ENCODE peak calls at places on chromosomes 13 and 19, in seven cellular contexts. K is Caco-2, I is A549, V is thyroid gland, C is PC-3, N is AG04450, U is mammary epithelial cell. E is an unnamed sample.

GRCh38 chr19:57830071-57830602 is at the start of gene ZNF587B:
- DNase-seq in K (peak), I (peak), V (peak), C (peak), N (peak), U (peak), E (peak)

GRCh38 chr13:35912841-35913240 is 218.3 kb downstream of the DCLK1 start:
- DNase-seq in K (no peak), I (no peak), V (no peak), C (no peak), N (no peak), U (no peak), E (no peak)

GRCh38 chr13:26062853-26063444 is 11.1 kb upstream of the SHISA2 start:
- DNase-seq in K (peak), I (peak), V (peak), C (peak), N (no peak), U (peak), E (no peak)

GRCh38 chr19:42281175-42282035 is 12.4 kb downstream of the CIC start:
- DNase-seq in K (peak), I (no peak), V (peak), C (no peak), N (no peak), U (peak), E (peak)

GRCh38 chr19:2331601-2332246 is 3.2 kb downstream of the SPPL2B start:
- DNase-seq in K (no peak), I (no peak), V (no peak), C (no peak), N (no peak), U (no peak), E (no peak)

GRCh38 chr19:5143471-5144411 is 174.8 kb downstream of the KDM4B start:
- DNase-seq in K (no peak), I (no peak), V (no peak), C (no peak), N (no peak), U (no peak), E (no peak)

GRCh38 chr19:32829345-32829896 is 40.1 kb downstream of the SLC7A9 start:
- DNase-seq in K (no peak), I (no peak), V (no peak), C (no peak), N (no peak), U (no peak), E (no peak)

GRCh38 chr19:14536926-14537692 is 7.7 kb downstream of the TECR start:
- DNase-seq in K (peak), I (peak), V (peak), C (peak), N (no peak), U (peak), E (no peak)

GRCh38 chr19:8132858-8133458 is 16.4 kb downstream of the FBN3 start:
- DNase-seq in K (no peak), I (no peak), V (no peak), C (peak), N (no peak), U (no peak), E (no peak)

GRCh38 chr19:1233361-1233667 is 4.5 kb downstream of the CBARP start:
- DNase-seq in K (no peak), I (no peak), V (peak), C (no peak), N (no peak), U (no peak), E (no peak)

GRCh38 chr13:26074706-26075105 is 22.9 kb upstream of the SHISA2 start:
- DNase-seq in K (peak), I (peak), V (peak), C (peak), N (no peak), U (peak), E (no peak)

GRCh38 chr19:12796146-12797071 is 5.1 kb downstream of the JUNB start:
- DNase-seq in K (peak), I (peak), V (peak), C (peak), N (no peak), U (peak), E (no peak)

DNA sequence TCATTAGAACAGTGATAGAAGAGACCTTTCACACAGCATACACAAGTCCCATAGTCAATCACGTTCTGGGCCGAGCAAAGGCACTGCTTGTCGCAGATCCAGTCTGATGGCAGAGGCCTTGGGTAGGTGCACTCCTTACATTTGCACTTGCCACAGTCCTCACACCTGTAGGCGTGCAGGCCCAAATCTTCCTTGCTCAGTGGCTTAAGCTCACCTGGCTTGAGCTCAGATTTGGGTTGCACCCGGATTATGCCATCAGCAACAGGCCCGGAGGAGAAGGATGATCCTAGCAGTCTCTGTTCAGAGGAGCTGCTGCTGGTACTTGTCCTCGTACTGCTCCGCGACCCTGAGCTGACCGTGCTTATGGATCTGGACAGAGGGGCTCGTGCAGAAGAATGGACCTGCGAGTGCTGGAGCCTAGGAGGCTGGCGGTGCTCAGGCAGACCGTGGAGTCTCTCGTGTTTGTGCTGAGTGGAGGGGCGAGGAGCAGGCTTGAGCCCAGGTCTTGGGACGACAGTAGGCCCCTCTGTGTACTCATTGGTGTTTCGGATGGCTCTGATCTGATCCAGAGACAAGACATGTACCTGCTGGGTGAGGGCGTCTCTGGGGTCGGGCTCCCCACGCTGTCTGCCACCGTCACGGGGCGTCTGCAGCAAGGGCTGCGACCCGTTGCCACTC is 3.8 kb downstream of the SPRY2 start:
- DNase-seq in K (no peak), I (no peak), V (no peak), C (no peak), N (no peak), U (peak), E (no peak)
- H3K4me3 ChIP-seq in K (peak), I (peak), V (no peak), C (peak), N (peak), U (peak), E (peak)

GRCh38 chr13:112583592-112584277 is 4.2 kb downstream of the TUBGCP3 start:
- DNase-seq in K (no peak), I (no peak), V (no peak), C (no peak), N (no peak), U (no peak), E (no peak)

GRCh38 chr13:112588490-112589297 is 741 bp upstream of the TUBGCP3 start:
- DNase-seq in K (peak), I (no peak), V (no peak), C (no peak), N (no peak), U (no peak), E (no peak)

GRCh38 chr13:112587359-112587766 is 590 bp downstream of the TUBGCP3 start:
- DNase-seq in K (peak), I (peak), V (peak), C (peak), N (peak), U (peak), E (peak)

GRCh38 chr13:112586334-112586733 is 1.6 kb downstream of the TUBGCP3 start:
- DNase-seq in K (no peak), I (no peak), V (no peak), C (no peak), N (no peak), U (no peak), E (no peak)

DNA sequence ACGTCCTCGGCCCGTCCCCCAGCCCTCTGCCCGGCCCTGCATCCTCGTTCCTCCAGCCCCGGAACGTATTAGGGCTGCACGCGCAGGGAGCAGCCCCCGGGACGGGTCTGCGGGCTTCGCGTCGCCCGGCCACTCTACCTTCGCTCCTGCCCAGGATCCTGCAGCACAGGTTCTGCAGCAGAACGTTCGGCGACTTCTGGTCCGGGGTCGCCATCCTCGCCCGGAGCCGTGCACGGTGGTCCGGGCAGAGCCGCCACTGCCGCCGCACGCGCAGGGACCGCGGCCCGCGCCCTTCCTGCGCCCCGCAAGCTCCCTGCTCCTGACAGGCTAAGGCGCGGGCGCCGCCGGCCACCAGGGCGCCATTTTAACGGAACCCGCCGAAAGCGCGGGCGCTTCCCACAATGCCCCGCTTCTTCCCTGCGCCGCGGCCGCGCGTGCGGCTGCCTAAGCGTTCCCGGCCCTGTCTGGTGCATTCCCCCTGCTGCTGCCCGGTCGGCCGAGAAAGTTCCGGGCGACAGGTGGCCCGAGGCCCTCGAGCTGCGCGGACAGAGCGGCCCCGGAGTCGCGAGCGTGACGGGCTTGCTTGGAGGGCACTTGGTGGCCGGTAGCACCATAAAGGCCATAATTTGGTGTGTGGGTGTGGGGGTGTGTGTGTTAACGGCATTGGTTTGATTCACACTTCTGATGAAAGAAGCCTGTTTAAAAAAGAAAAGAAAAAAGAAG is at the start of gene TUBGCP3:
- DNase-seq in K (peak), I (peak), V (peak), C (peak), N (peak), U (peak), E (peak)
- TF ChIP-seq CTCF in K (no peak), I (no peak), V (peak), C (no peak), N (no peak), U (no peak), E (no peak)

GRCh38 chr13:37968555-37968954 is 99.0 kb upstream of the TRPC4 start:
- DNase-seq in K (no peak), I (no peak), V (no peak), C (no peak), N (no peak), U (no peak), E (no peak)
- H3K4me3 ChIP-seq in K (no peak), I (no peak), V (no peak), C (no peak), N (no peak), U (no peak), E (no peak)

DNA sequence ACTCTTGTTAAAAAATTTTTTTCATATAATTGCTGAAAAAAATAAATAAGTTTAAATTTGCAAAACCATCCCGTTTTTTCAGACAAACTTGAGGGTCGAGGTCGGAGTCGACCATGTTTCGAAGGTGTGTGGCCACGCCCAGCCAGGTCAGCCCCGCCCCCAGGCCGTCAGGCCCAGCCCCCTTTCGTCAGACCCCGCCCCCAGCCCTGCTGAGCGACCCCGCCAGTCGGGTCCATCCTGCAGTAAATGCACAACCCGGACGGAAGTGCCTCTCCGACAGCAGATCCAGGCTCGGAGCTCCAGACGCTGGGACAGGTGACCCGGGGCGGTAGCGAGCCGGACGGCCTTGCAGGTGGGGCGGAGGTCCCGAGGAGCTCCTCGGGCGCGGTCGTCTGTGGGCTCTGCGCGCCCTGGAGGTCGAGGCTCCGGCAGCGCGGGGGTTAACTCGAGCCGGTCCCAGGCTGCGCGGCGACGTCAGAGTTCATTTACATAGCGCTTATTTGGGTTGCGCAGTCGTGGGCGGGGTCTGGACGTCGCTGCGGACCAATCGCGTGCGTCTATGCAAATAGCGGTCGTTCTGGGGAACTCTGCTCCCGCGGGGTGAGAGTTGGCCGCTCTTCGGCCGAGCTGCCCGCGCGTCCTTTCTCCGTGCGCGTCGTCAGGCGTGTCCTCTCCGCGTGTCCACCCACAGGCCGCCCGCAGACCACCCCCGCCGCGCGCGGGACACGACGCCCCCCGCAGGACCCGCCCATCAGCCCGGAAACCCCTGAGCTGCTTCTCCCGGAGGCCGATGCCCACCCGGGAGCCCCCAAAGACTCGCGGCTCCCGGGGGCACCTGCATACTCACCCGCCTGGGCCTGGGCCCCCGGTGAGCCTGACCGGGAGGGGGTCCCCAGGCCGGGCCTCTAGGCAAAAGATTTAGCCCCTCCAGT is at the start of gene OCEL1:
- DNase-seq in K (peak), I (peak), V (peak), C (peak), N (peak), U (peak), E (peak)
- TF ChIP-seq CTCF in K (no peak), I (no peak), V (peak), C (no peak), N (no peak), U (no peak), E (no peak)

GRCh38 chr19:15836595-15837398 is 21.3 kb upstream of the OR10H1 start:
- DNase-seq in K (peak), I (peak), V (peak), C (peak), N (peak), U (peak), E (peak)
- H3K4me3 ChIP-seq in K (peak), I (peak), V (peak), C (peak), N (peak), U (peak), E (peak)

DNA sequence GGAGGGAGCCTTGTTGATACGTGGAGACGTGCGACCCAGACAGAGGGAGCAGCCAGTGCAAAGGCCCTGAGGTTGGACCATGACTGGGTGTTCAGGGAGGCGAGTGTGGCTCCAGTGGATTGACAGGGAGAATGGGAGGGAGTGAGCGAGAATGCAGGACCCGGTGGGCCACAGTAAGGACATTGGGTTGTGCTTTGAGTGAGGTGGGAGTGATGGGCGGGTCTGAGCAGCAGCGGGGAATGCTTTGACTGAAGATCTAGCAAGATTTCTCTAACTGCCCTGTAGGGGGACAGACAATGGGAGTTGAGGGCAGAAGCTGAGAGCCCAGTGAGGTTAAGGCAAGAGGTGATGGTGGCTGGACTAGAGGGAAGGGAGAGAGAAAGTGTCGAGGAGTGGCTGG is 7.7 kb upstream of the NANOS2 start:
- DNase-seq in K (peak), I (peak), V (no peak), C (peak), N (no peak), U (no peak), E (no peak)
- TF ChIP-seq CTCF in K (peak), I (no peak), V (no peak), C (peak), N (peak), U (peak), E (peak)

GRCh38 chr19:40594657-40595077 is 6.5 kb upstream of the LTBP4 start:
- DNase-seq in K (no peak), I (peak), V (no peak), C (peak), N (no peak), U (peak), E (no peak)
- H3K4me3 ChIP-seq in K (no peak), I (peak), V (no peak), C (peak), N (no peak), U (no peak), E (peak)